ENCODE peak calls at places on chromosomes 13 and 19, in six cellular contexts. Z is NCI-H2227 treated with DMSO at 0.1 percent for 48 hours, O is breast epithelium, P is left lung, Q is NCI-H1105, N is EL. D is an unnamed sample.
A peak's percentile ranks its signal among the peaks of the same experiment; 100 is the strongest.

GRCh38 chr19:46478356-46478986 is 7.1 kb upstream of the PNMA8A start:
- DNase-seq in Z (peak; percentile 84), O (no peak), P (no peak), Q (peak; percentile 54), N (no peak), D (no peak)

GRCh38 chr19:44512326-44513298 is 12.3 kb upstream of the ZNF180 start:
- DNase-seq in Z (no peak), O (no peak), P (no peak), Q (no peak), N (peak; percentile 52), D (no peak)

GRCh38 chr19:19372656-19373416 is 32.6 kb upstream of the GATAD2A start:
- DNase-seq in Z (no peak), O (no peak), P (peak; percentile 85), Q (no peak), N (peak; percentile 55), D (no peak)

GRCh38 chr19:41392775-41393174 is 4.4 kb downstream of the EXOSC5 start:
- DNase-seq in Z (no peak), O (no peak), P (no peak), Q (no peak), N (no peak), D (no peak)

GRCh38 chr13:99214232-99214631 is 13.6 kb downstream of the UBAC2 start:
- DNase-seq in Z (no peak), O (no peak), P (no peak), Q (no peak), N (no peak), D (no peak)

GRCh38 chr19:42132851-42133528 is 744 bp upstream of the POU2F2 start:
- DNase-seq in Z (peak; percentile 87), O (peak; percentile 54), P (peak; percentile 68), Q (peak; percentile 87), N (peak; percentile 61), D (peak; percentile 85)

GRCh38 chr13:112970552-112971287 is 1.7 kb downstream of the MCF2L start:
- DNase-seq in Z (no peak), O (no peak), P (no peak), Q (no peak), N (peak; percentile 5), D (no peak)

GRCh38 chr13:113882266-113882627 is 18.4 kb upstream of the GAS6 start:
- DNase-seq in Z (no peak), O (no peak), P (no peak), Q (no peak), N (no peak), D (no peak)

GRCh38 chr13:27952931-27953670 is 16.0 kb downstream of the CDX2 start:
- DNase-seq in Z (no peak), O (no peak), P (no peak), Q (no peak), N (no peak), D (peak; percentile 84)

GRCh38 chr19:20351244-20351643 is 184.2 kb downstream of the ZNF486 start:
- DNase-seq in Z (no peak), O (no peak), P (no peak), Q (no peak), N (no peak), D (no peak)

GRCh38 chr19:29819986-29820385 is 8.2 kb downstream of the CCNE1 start:
- DNase-seq in Z (no peak), O (no peak), P (no peak), Q (no peak), N (no peak), D (no peak)

GRCh38 chr19:49851456-49852259 is 699 bp downstream of the PTOV1 start:
- DNase-seq in Z (no peak), O (no peak), P (peak; percentile 55), Q (no peak), N (no peak), D (peak; percentile 85)

GRCh38 chr13:103287659-103288058 is 221.4 kb upstream of the SLC10A2 start:
- DNase-seq in Z (no peak), O (no peak), P (no peak), Q (no peak), N (no peak), D (no peak)

GRCh38 chr13:20814224-20814910 is 40.6 kb upstream of the EEF1AKMT1 start:
- DNase-seq in Z (peak; percentile 26), O (peak; percentile 57), P (peak; percentile 78), Q (peak; percentile 40), N (peak; percentile 97), D (peak; percentile 66)

GRCh38 chr19:10224337-10224736 is 6.8 kb downstream of the S1PR2 start:
- DNase-seq in Z (no peak), O (no peak), P (no peak), Q (no peak), N (no peak), D (no peak)

GRCh38 chr19:4678881-4679379 is 8.8 kb upstream of the MYDGF start:
- DNase-seq in Z (no peak), O (no peak), P (no peak), Q (no peak), N (no peak), D (no peak)

GRCh38 chr13:51844862-51845573 is at the start of gene TMEM272:
- DNase-seq in Z (peak; percentile 33), O (no peak), P (no peak), Q (no peak), N (peak; percentile 51), D (peak; percentile 74)

GRCh38 chr13:113584205-113584869 is at the start of gene TFDP1:
- DNase-seq in Z (peak; percentile 74), O (peak; percentile 65), P (peak; percentile 83), Q (peak; percentile 96), N (peak; percentile 87), D (peak; percentile 79)

GRCh38 chr19:29328586-29328985 is 115.6 kb upstream of the UQCRFS1 start:
- DNase-seq in Z (no peak), O (no peak), P (no peak), Q (no peak), N (no peak), D (no peak)

GRCh38 chr13:51683537-51684050 is 99.3 kb downstream of the WDFY2 start:
- DNase-seq in Z (no peak), O (no peak), P (no peak), Q (no peak), N (no peak), D (no peak)

GRCh38 chr19:50896591-50897190 is 14.5 kb downstream of the KLK4 start:
- DNase-seq in Z (no peak), O (no peak), P (no peak), Q (no peak), N (peak; percentile 47), D (peak; percentile 66)

GRCh38 chr13:45658586-45659235 is 43.2 kb upstream of the ERICH6B start:
- DNase-seq in Z (no peak), O (no peak), P (no peak), Q (no peak), N (peak; percentile 95), D (no peak)

GRCh38 chr13:43368003-43368402 is 344.6 kb downstream of the DNAJC15 start:
- DNase-seq in Z (no peak), O (no peak), P (no peak), Q (no peak), N (peak; percentile 17), D (no peak)

GRCh38 chr13:112968380-112968909 is 569 bp upstream of the MCF2L start:
- DNase-seq in Z (no peak), O (peak; percentile 69), P (peak; percentile 64), Q (peak; percentile 91), N (no peak), D (peak; percentile 85)

GRCh38 chr19:5960005-5961001 is 17.6 kb downstream of the RANBP3 start:
- DNase-seq in Z (no peak), O (no peak), P (no peak), Q (no peak), N (no peak), D (peak; percentile 74)

GRCh38 chr19:1266818-1267440 is 2.2 kb upstream of the CIRBP start:
- DNase-seq in Z (no peak), O (peak; percentile 82), P (no peak), Q (peak; percentile 33), N (peak; percentile 59), D (peak; percentile 96)

GRCh38 chr19:34471906-34472305 is 9.7 kb upstream of the WTIP start:
- DNase-seq in Z (no peak), O (no peak), P (no peak), Q (no peak), N (no peak), D (no peak)

D was measured in pancreas.